ENCODE peak calls at places on chromosomes 2 and 18, in seven cellular contexts. K is neuronal stem cell, B is IMR-90, E is mesendoderm, X is mesenchymal stem cell, W is H1, O is trophoblast cell. L is an unnamed sample.

GRCh38 chr2:222358876-222359275 is 60.1 kb upstream of the PAX3 start:
- DNase-seq in K (no peak), O (no peak), X (no peak), W (no peak), E (no peak), B (no peak), L (no peak)

GRCh38 chr2:237278593-237278992 is 135.4 kb downstream of the COL6A3 start:
- DNase-seq in B (peak), O (no peak), X (no peak), W (no peak), K (no peak), E (no peak), L (no peak)

GRCh38 chr18:29096380-29096779 is 919.5 kb upstream of the CDH2 start:
- DNase-seq in X (no peak), K (no peak), O (no peak), E (no peak), B (no peak), W (no peak), L (no peak)

GRCh38 chr2:218003994-218004419 is 1.2 kb upstream of the TNS1 start:
- DNase-seq in B (peak), X (peak), E (no peak), K (no peak), W (no peak), O (no peak), L (no peak)

GRCh38 chr18:57561728-57562423 is 24.6 kb downstream of the FECH start:
- DNase-seq in O (peak), B (peak), K (peak), W (no peak), X (peak), E (peak), L (peak)

GRCh38 chr18:77366725-77367641 is 117.3 kb downstream of the GALR1 start:
- DNase-seq in K (no peak), X (no peak), W (no peak), B (no peak), E (no peak), O (no peak), L (no peak)

GRCh38 chr2:181312515-181312927 is 144.7 kb upstream of the ITGA4 start:
- DNase-seq in B (no peak), O (no peak), X (no peak), K (no peak), W (no peak), E (no peak), L (no peak)

GRCh38 chr2:52181080-52181479 is 1149.1 kb upstream of the NRXN1 start:
- DNase-seq in W (no peak), B (no peak), X (no peak), E (no peak), O (no peak), K (no peak), L (no peak)

GRCh38 chr2:183348492-183348891 is 224.2 kb downstream of the NUP35 start:
- DNase-seq in X (no peak), K (no peak), E (no peak), O (peak), W (no peak), B (no peak), L (no peak)

GRCh38 chr18:48138660-48139426 is 208.4 kb upstream of the SMAD2 start:
- DNase-seq in X (no peak), B (no peak), K (no peak), O (no peak), W (no peak), E (no peak), L (no peak)

GRCh38 chr18:2955966-2956521 is 56.9 kb downstream of the LPIN2 start:
- DNase-seq in K (no peak), O (peak), X (no peak), B (no peak), W (no peak), E (no peak), L (no peak)

GRCh38 chr2:113602869-113603466 is 24.1 kb upstream of the RABL2A start:
- DNase-seq in K (no peak), B (no peak), E (no peak), O (no peak), X (no peak), W (no peak), L (no peak)
- H3K4ac ChIP-seq in K (no peak), B (peak), E (no peak), O (no peak), X (no peak), W (no peak), L (no peak)

DNA sequence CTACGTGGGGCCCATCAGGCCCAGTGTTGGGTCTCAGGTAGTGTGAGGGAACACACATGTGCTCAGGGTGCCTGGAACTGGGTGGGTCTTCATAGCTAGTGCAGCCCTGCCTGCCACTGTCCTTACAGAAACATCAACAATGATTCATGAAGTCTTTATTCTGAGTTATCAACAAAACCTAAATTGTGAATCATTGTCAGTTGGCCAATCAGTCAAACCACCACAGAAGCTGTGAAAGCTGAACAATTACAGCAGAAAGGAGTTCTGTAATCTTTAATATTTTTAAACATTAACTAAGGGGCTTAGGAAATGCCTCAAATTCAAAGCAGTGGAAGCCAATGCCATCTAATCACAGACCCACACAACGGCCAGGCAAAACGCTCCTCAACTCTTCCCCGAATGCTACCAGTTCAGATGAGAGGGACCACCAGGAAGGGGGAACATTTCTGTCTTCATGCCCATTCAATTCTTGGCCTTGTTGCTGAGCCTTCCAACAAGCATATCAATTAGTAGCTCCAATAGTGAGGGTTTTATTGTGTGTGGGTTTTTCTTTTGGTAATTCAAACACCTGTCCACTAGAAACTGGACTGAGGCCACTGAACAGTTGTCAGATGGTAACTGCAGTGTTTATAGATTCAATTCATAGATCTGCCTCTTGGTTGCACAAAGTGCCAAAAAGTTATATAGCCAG is 83.0 kb upstream of the ZNF521 start:
- DNase-seq in K (no peak), E (no peak), O (no peak), X (no peak), B (no peak), W (no peak), L (no peak)
- H2BK5ac ChIP-seq in K (no peak), E (no peak), O (no peak), X (no peak), B (no peak), W (no peak), L (no peak)

GRCh38 chr2:131130298-131130596 is 25.1 kb downstream of the PLEKHB2 start:
- DNase-seq in B (no peak), E (no peak), K (no peak), X (no peak), O (no peak), W (no peak), L (no peak)

GRCh38 chr2:131125195-131125757 is 20.1 kb downstream of the PLEKHB2 start:
- DNase-seq in K (no peak), B (no peak), O (no peak), E (no peak), W (no peak), X (no peak), L (no peak)

GRCh38 chr2:131126436-131126835 is 21.3 kb downstream of the PLEKHB2 start:
- DNase-seq in X (no peak), B (no peak), W (no peak), K (no peak), O (peak), E (no peak), L (no peak)

GRCh38 chr2:131127076-131127475 is 21.9 kb downstream of the PLEKHB2 start:
- DNase-seq in E (no peak), X (no peak), K (no peak), O (peak), B (no peak), W (no peak), L (no peak)

DNA sequence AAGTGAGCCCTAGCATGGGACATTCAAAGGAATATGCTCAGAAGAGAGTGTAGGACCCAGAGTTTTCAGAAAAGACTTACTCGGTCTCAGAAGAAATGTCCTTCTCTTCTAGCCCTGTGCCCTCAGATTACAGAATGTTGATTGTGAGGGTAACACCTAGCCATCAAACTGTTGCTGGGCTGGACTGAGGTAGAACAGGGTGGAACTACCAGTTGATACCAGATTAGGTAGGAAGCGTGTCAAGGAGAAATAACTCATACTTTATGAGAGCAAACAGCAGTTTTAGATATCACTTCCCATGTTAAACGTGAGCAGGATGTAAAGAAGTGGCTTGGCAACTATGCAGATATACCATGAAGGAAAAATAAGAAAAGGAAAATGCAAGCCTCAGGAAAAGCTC is 22.8 kb downstream of the PLEKHB2 start:
- DNase-seq in O (no peak), K (no peak), X (no peak), B (no peak), W (no peak), E (no peak), L (no peak)
- H3K4ac ChIP-seq in O (no peak), K (no peak), X (no peak), B (no peak), W (no peak), E (no peak), L (no peak)

GRCh38 chr2:17869128-17869527 is 9.3 kb upstream of the KCNS3 start:
- DNase-seq in O (peak), K (no peak), B (peak), X (no peak), E (no peak), W (no peak), L (no peak)

GRCh38 chr2:17867133-17867532 is 11.3 kb upstream of the KCNS3 start:
- DNase-seq in W (no peak), B (no peak), K (no peak), E (no peak), O (no peak), X (no peak), L (no peak)

GRCh38 chr2:17863539-17863938 is 14.9 kb upstream of the KCNS3 start:
- DNase-seq in E (no peak), O (no peak), X (no peak), B (no peak), W (no peak), K (no peak), L (no peak)

DNA sequence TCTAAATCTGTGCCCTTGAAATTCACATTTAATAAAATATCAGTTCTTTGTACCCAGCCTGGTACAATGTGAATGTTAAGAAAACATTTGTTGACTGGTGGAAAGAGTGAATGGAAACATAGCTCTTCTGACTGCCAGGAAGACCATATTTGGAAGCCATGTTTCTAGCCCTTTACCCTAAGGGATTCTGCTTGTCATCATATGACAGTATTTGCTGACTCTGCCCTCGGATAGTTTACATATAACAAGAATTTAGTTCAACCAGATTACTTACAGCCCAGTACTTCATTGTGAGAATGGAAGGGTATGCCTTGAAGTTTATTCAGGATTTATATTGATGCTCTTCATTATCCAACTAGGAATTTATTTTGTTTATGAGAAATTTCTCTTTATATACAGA is 13.8 kb upstream of the KCNS3 start:
- DNase-seq in O (no peak), W (no peak), E (no peak), K (no peak), B (no peak), X (peak), L (no peak)
- H2BK5ac ChIP-seq in O (no peak), W (no peak), E (no peak), K (no peak), B (no peak), X (no peak), L (no peak)

GRCh38 chr18:55243255-55243654 is 284.0 kb upstream of the CCDC68 start:
- DNase-seq in B (no peak), K (no peak), X (no peak), W (no peak), O (no peak), E (no peak), L (no peak)
- H3K4ac ChIP-seq in B (no peak), K (no peak), X (no peak), W (no peak), O (no peak), E (no peak), L (no peak)

DNA sequence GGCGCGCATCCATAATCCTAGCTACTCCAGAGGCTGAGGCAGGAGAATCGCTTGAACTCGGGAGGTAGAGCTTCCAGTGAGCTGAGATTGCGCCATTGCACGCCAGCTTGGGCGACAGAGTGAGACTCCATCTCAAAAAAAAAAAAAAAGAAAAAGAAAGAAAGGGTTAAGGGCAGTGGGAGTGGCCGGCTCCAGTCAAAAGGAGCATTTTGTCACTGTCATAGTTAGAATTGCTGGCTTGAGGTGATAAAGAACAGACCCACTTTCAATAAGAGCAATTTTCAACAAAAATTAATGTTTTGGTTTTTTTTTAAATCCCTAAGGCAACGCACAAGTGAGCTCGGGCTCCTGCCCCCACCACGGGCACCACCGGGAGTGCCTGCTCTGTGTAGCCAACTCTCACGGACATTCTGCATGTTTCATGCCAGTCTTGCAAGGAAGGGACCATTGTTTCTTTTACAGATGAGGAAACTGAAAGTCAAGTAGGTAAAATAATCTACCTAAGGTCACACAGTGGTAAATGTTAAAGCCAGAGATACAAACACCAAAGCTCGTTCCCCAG is 8.5 kb downstream of the CIB4 start:
- DNase-seq in O (no peak), W (no peak), X (no peak), E (no peak), K (no peak), B (no peak), L (no peak)
- H2BK5ac ChIP-seq in O (no peak), W (no peak), X (no peak), E (no peak), K (no peak), B (no peak), L (no peak)

GRCh38 chr2:29664578-29664977 is 256.8 kb downstream of the ALK start:
- DNase-seq in X (no peak), W (no peak), O (no peak), B (no peak), K (no peak), E (no peak), L (no peak)
- H3K4ac ChIP-seq in X (no peak), W (no peak), O (no peak), B (no peak), K (no peak), E (no peak), L (no peak)

L was measured in H9.